ENCODE peak calls at places on chromosomes 6 and 20, in six cellular contexts. H is NCI-H226; U is hepatic stellate cell; N is amniotic epithelial cell; G is ELR; X is activated CD8-positive, alpha-beta memory T cell treated with anti-CD3 and anti-CD28 coated beads for 24 hours. B is an unnamed sample.

GRCh38 chr6:83062225-83062624 is 3.4 kb downstream of the UBE3D start:
- DNase-seq in U (peak), G (peak), N (peak), H (peak), X (no peak), B (no peak)

GRCh38 chr6:137763861-137764260 is 103.2 kb upstream of the TNFAIP3 start:
- DNase-seq in X (no peak), U (no peak), N (no peak), G (no peak), H (no peak), B (no peak)

GRCh38 chr6:24495516-24495847 is 713 bp downstream of the ALDH5A1 start:
- DNase-seq in U (peak), N (peak), X (no peak), H (no peak), G (peak), B (no peak)

GRCh38 chr20:56627122-56628014 is 1.7 kb upstream of the TFAP2C start:
- DNase-seq in X (peak), H (no peak), N (no peak), G (no peak), U (no peak), B (no peak)

GRCh38 chr6:121436172-121436965 is 923 bp downstream of the GJA1 start:
- DNase-seq in H (no peak), N (no peak), G (peak), X (no peak), U (peak), B (no peak)

GRCh38 chr6:28683945-28684538 is 158.4 kb downstream of the GPX5 start:
- DNase-seq in N (peak), H (no peak), U (peak), X (no peak), G (peak), B (no peak)

GRCh38 chr6:37822851-37823682 is 3.5 kb downstream of the ZFAND3 start:
- DNase-seq in G (no peak), N (peak), U (no peak), H (no peak), X (no peak), B (no peak)

GRCh38 chr20:34891166-34892062 is 15.0 kb downstream of the ACSS2 start:
- DNase-seq in G (peak), H (peak), N (peak), U (peak), X (no peak), B (no peak)

GRCh38 chr20:56689852-56690485 is 60.9 kb downstream of the TFAP2C start:
- DNase-seq in H (peak), X (no peak), U (no peak), N (no peak), G (peak), B (no peak)

GRCh38 chr6:32685603-32686002 is 19.1 kb upstream of the HLA-DQB1 start:
- DNase-seq in X (no peak), H (no peak), N (peak), G (peak), U (no peak), B (no peak)

GRCh38 chr6:146961831-146962230 is 242.4 kb upstream of the STXBP5 start:
- DNase-seq in U (no peak), H (no peak), N (no peak), X (no peak), G (no peak), B (no peak)

GRCh38 chr6:132236744-132237143 is 164.5 kb downstream of the MOXD1 start:
- DNase-seq in N (no peak), H (no peak), X (no peak), G (no peak), U (no peak), B (no peak)

GRCh38 chr20:58175425-58175824 is 53.0 kb downstream of the ANKRD60 start:
- DNase-seq in U (no peak), X (no peak), N (no peak), G (no peak), H (no peak), B (no peak)

GRCh38 chr6:20952605-20953004 is 418.3 kb downstream of the CDKAL1 start:
- DNase-seq in X (no peak), H (peak), N (peak), U (peak), G (peak), B (no peak)

GRCh38 chr20:11274137-11274536 is 600.3 kb upstream of the JAG1 start:
- DNase-seq in X (no peak), G (peak), N (peak), H (no peak), U (peak), B (no peak)

GRCh38 chr6:142537612-142538478 is 236.0 kb downstream of the ADGRG6 start:
- DNase-seq in H (peak), X (no peak), G (peak), U (peak), N (peak), B (no peak)

GRCh38 chr6:116313377-116313776 is 33.6 kb upstream of the TSPYL1 start:
- DNase-seq in G (peak), U (no peak), N (peak), X (no peak), H (no peak), B (no peak)

GRCh38 chr6:162099685-162100084 is 627.9 kb downstream of the PRKN start:
- DNase-seq in N (peak), X (no peak), U (peak), H (no peak), G (peak), B (no peak)

GRCh38 chr6:14117158-14118090 is at the start of gene CD83:
- DNase-seq in N (peak), U (peak), X (peak), H (peak), G (peak), B (no peak)

GRCh38 chr6:37236921-37237320 is 20.7 kb upstream of the TBC1D22B start:
- DNase-seq in G (peak), X (no peak), U (no peak), N (peak), H (peak), B (no peak)

GRCh38 chr6:3443221-3443515 is 13.7 kb downstream of the SLC22A23 start:
- DNase-seq in H (no peak), N (no peak), G (no peak), U (no peak), X (no peak), B (no peak)

GRCh38 chr20:4585104-4585753 is 136.5 kb upstream of the PRND start:
- DNase-seq in N (peak), G (peak), U (no peak), H (peak), X (no peak), B (no peak)

GRCh38 chr6:36126121-36126520 is 4.2 kb upstream of the MAPK13 start:
- DNase-seq in H (no peak), N (no peak), X (no peak), G (no peak), U (no peak), B (no peak)

GRCh38 chr20:19889011-19889953 is 127.9 kb upstream of the NAA20 start:
- DNase-seq in G (peak), H (peak), X (no peak), N (peak), U (peak), B (no peak)

GRCh38 chr6:119145111-119145510 is 66.6 kb upstream of the FAM184A start:
- DNase-seq in N (no peak), U (no peak), X (no peak), G (no peak), H (no peak), B (no peak)

GRCh38 chr6:130760006-130760405 is 67.2 kb upstream of the SMLR1 start:
- DNase-seq in G (peak), H (peak), U (peak), N (peak), X (no peak), B (no peak)

GRCh38 chr20:23235173-23236027 is 115.2 kb upstream of the NXT1 start:
- DNase-seq in X (no peak), G (peak), N (peak), H (no peak), U (no peak), B (no peak)

GRCh38 chr20:4869290-4870193 is 131.8 kb downstream of the SLC23A2 start:
- DNase-seq in N (peak), U (no peak), H (no peak), X (peak), G (peak), B (no peak)

GRCh38 chr6:157625111-157625510 is 197.9 kb upstream of the SNX9 start:
- DNase-seq in U (no peak), H (no peak), G (no peak), X (no peak), N (no peak), B (no peak)

GRCh38 chr6:139474145-139475108 is 100.0 kb upstream of the CITED2 start:
- DNase-seq in N (peak), U (no peak), X (no peak), H (no peak), G (peak), B (no peak)

GRCh38 chr6:42224222-42225042 is 6.8 kb upstream of the MRPS10 start:
- DNase-seq in X (no peak), N (peak), U (peak), G (peak), H (peak), B (no peak)

GRCh38 chr6:169420912-169421543 is 167.4 kb upstream of the THBS2 start:
- DNase-seq in N (no peak), U (no peak), H (no peak), G (no peak), X (no peak), B (no peak)